ENCODE peak calls at places on chromosomes 11 and 22, in four cellular contexts. One of them, this sample, is unnamed.

GRCh38 chr11:67031791-67032561 is 9.0 kb downstream of the SYT12 start:
- DNase-seq in H9: peak
- DNase-seq in IMR-90: peak
- DNase-seq in mesendoderm: no peak
- DNase-seq in this sample: no peak

GRCh38 chr11:46672381-46672839 is 28.0 kb downstream of the ARHGAP1 start:
- DNase-seq in mesendoderm: no peak
- DNase-seq in H9: no peak
- DNase-seq in IMR-90: no peak
- DNase-seq in this sample: no peak

GRCh38 chr22:34000879-34001526 is 80.7 kb upstream of the LARGE1 start:
- DNase-seq in IMR-90: no peak
- DNase-seq in mesendoderm: no peak
- DNase-seq in H9: no peak
- DNase-seq in this sample: no peak

GRCh38 chr22:44266811-44267760 is 45.7 kb downstream of the SHISAL1 start:
- DNase-seq in H9: no peak
- DNase-seq in mesendoderm: no peak
- DNase-seq in IMR-90: no peak
- DNase-seq in this sample: no peak

GRCh38 chr22:41982886-41983285 is 13.6 kb downstream of the SEPTIN3 start:
- DNase-seq in mesendoderm: no peak
- DNase-seq in IMR-90: no peak
- DNase-seq in H9: no peak
- DNase-seq in this sample: no peak

GRCh38 chr22:47813661-47814060 is 1051.2 kb downstream of the TBC1D22A start:
- DNase-seq in IMR-90: no peak
- DNase-seq in H9: no peak
- DNase-seq in mesendoderm: no peak
- DNase-seq in this sample: no peak

GRCh38 chr11:20397281-20397680 is 9.8 kb downstream of the PRMT3 start:
- DNase-seq in IMR-90: peak
- DNase-seq in mesendoderm: peak
- DNase-seq in H9: no peak
- DNase-seq in this sample: no peak

GRCh38 chr11:70448983-70449567 is 50.7 kb downstream of the CTTN start:
- DNase-seq in IMR-90: no peak
- DNase-seq in mesendoderm: peak
- DNase-seq in H9: no peak
- DNase-seq in this sample: no peak

GRCh38 chr11:128734439-128735224 is 40.8 kb downstream of the FLI1 start:
- DNase-seq in IMR-90: no peak
- DNase-seq in H9: no peak
- DNase-seq in mesendoderm: no peak
- DNase-seq in this sample: no peak

GRCh38 chr22:39494471-39495120 is 7.5 kb upstream of the MIEF1 start:
- DNase-seq in mesendoderm: no peak
- DNase-seq in IMR-90: peak
- DNase-seq in H9: no peak
- DNase-seq in this sample: no peak

GRCh38 chr11:81112718-81113117 is 1620.9 kb downstream of the FAM181B start:
- DNase-seq in H9: no peak
- DNase-seq in mesendoderm: no peak
- DNase-seq in IMR-90: no peak
- DNase-seq in this sample: no peak

GRCh38 chr22:35552186-35552842 is 11.7 kb downstream of the RASD2 start:
- DNase-seq in H9: peak
- DNase-seq in IMR-90: no peak
- DNase-seq in mesendoderm: peak
- DNase-seq in this sample: peak

GRCh38 chr11:128684582-128685382 is 9.1 kb upstream of the FLI1 start:
- DNase-seq in IMR-90: no peak
- DNase-seq in H9: peak
- DNase-seq in mesendoderm: peak
- DNase-seq in this sample: no peak

GRCh38 chr11:20450829-20451228 is 63.3 kb downstream of the PRMT3 start:
- DNase-seq in H9: no peak
- DNase-seq in mesendoderm: no peak
- DNase-seq in IMR-90: no peak
- DNase-seq in this sample: no peak

GRCh38 chr11:18075444-18075843 is 29.4 kb upstream of the TPH1 start:
- DNase-seq in mesendoderm: no peak
- DNase-seq in H9: no peak
- DNase-seq in IMR-90: no peak
- DNase-seq in this sample: no peak

GRCh38 chr11:9733212-9733611 is 69.3 kb downstream of the SWAP70 start:
- DNase-seq in IMR-90: no peak
- DNase-seq in mesendoderm: no peak
- DNase-seq in H9: no peak
- DNase-seq in this sample: no peak

GRCh38 chr11:105573091-105573490 is 36.8 kb upstream of the GRIA4 start:
- DNase-seq in IMR-90: peak
- DNase-seq in mesendoderm: no peak
- DNase-seq in H9: no peak
- DNase-seq in this sample: no peak

GRCh38 chr11:43557553-43558031 is 122.9 kb upstream of the HSD17B12 start:
- DNase-seq in mesendoderm: peak
- DNase-seq in H9: peak
- DNase-seq in IMR-90: no peak
- DNase-seq in this sample: peak

GRCh38 chr22:43921361-43921760 is 2.2 kb upstream of the PNPLA3 start:
- DNase-seq in H9: no peak
- DNase-seq in mesendoderm: no peak
- DNase-seq in IMR-90: peak
- DNase-seq in this sample: no peak

GRCh38 chr11:124285610-124286344 is 28.0 kb downstream of the OR8D1 start:
- DNase-seq in mesendoderm: no peak
- DNase-seq in IMR-90: peak
- DNase-seq in H9: no peak
- DNase-seq in this sample: no peak

GRCh38 chr22:41048791-41049717 is 43.3 kb upstream of the EP300 start:
- DNase-seq in IMR-90: peak
- DNase-seq in H9: peak
- DNase-seq in mesendoderm: peak
- DNase-seq in this sample: peak

GRCh38 chr11:1875093-1875785 is 16.5 kb downstream of the PRR33 start:
- DNase-seq in IMR-90: no peak
- DNase-seq in mesendoderm: no peak
- DNase-seq in H9: no peak
- DNase-seq in this sample: no peak

GRCh38 chr22:39408173-39408572 is 8.6 kb downstream of the TAB1 start:
- DNase-seq in IMR-90: no peak
- DNase-seq in mesendoderm: no peak
- DNase-seq in H9: no peak
- DNase-seq in this sample: no peak

GRCh38 chr22:20413217-20414058 is 19.5 kb downstream of the ZNF74 start:
- DNase-seq in IMR-90: no peak
- DNase-seq in H9: no peak
- DNase-seq in mesendoderm: no peak
- DNase-seq in this sample: no peak

GRCh38 chr11:60844045-60844869 is 2.3 kb downstream of the CCDC86 start:
- DNase-seq in H9: no peak
- DNase-seq in IMR-90: peak
- DNase-seq in mesendoderm: no peak
- DNase-seq in this sample: no peak

GRCh38 chr11:106224172-106224571 is 146.7 kb downstream of the AASDHPPT start:
- DNase-seq in mesendoderm: no peak
- DNase-seq in H9: no peak
- DNase-seq in IMR-90: no peak
- DNase-seq in this sample: no peak

GRCh38 chr11:68038718-68039525 is at the start of gene TCIRG1:
- DNase-seq in H9: peak
- DNase-seq in IMR-90: peak
- DNase-seq in mesendoderm: peak
- DNase-seq in this sample: peak

GRCh38 chr22:26707581-26707980 is 50.2 kb downstream of the MIAT start:
- DNase-seq in mesendoderm: no peak
- DNase-seq in IMR-90: no peak
- DNase-seq in H9: no peak
- DNase-seq in this sample: no peak

GRCh38 chr22:46461566-46462180 is 75.7 kb downstream of the CELSR1 start:
- DNase-seq in H9: no peak
- DNase-seq in IMR-90: no peak
- DNase-seq in mesendoderm: no peak
- DNase-seq in this sample: no peak

GRCh38 chr11:114131366-114131963 is 72.0 kb downstream of the ZBTB16 start:
- DNase-seq in mesendoderm: no peak
- DNase-seq in H9: no peak
- DNase-seq in IMR-90: no peak
- DNase-seq in this sample: no peak

GRCh38 chr11:43316451-43316850 is 4.7 kb downstream of the API5 start:
- DNase-seq in IMR-90: peak
- DNase-seq in H9: no peak
- DNase-seq in mesendoderm: no peak
- DNase-seq in this sample: no peak

GRCh38 chr11:32817181-32817842 is 12.4 kb upstream of the PRRG4 start:
- DNase-seq in mesendoderm: no peak
- DNase-seq in IMR-90: no peak
- DNase-seq in H9: no peak
- DNase-seq in this sample: no peak

GRCh38 chr11:75351541-75352416 is at the start of gene ARRB1:
- DNase-seq in H9: peak
- DNase-seq in IMR-90: no peak
- DNase-seq in mesendoderm: peak
- DNase-seq in this sample: peak

GRCh38 chr11:64558869-64559268 is 32.2 kb upstream of the SLC22A12 start:
- DNase-seq in H9: no peak
- DNase-seq in mesendoderm: no peak
- DNase-seq in IMR-90: no peak
- DNase-seq in this sample: no peak

GRCh38 chr11:64560941-64561340 is 30.1 kb upstream of the SLC22A12 start:
- DNase-seq in IMR-90: no peak
- DNase-seq in mesendoderm: no peak
- DNase-seq in H9: no peak
- DNase-seq in this sample: no peak

GRCh38 chr11:64558065-64558745 is 32.8 kb upstream of the SLC22A12 start:
- DNase-seq in IMR-90: no peak
- DNase-seq in mesendoderm: peak
- DNase-seq in H9: peak
- DNase-seq in this sample: no peak

GRCh38 chr11:64560139-64560771 is 30.8 kb upstream of the SLC22A12 start:
- DNase-seq in H9: peak
- DNase-seq in IMR-90: no peak
- DNase-seq in mesendoderm: peak
- DNase-seq in this sample: no peak

GRCh38 chr11:64559351-64560138 is 31.5 kb upstream of the SLC22A12 start:
- DNase-seq in mesendoderm: peak
- DNase-seq in H9: peak
- DNase-seq in IMR-90: no peak
- DNase-seq in this sample: no peak
- H2BK15ac ChIP-seq in mesendoderm: no peak
- H2BK15ac ChIP-seq in H9: no peak
- H2BK15ac ChIP-seq in IMR-90: no peak
- H2BK15ac ChIP-seq in this sample: peak

GRCh38 chr11:110434952-110435779 is 5.4 kb downstream of the FDX1 start:
- DNase-seq in IMR-90: no peak
- DNase-seq in mesendoderm: peak
- DNase-seq in H9: no peak
- DNase-seq in this sample: no peak
- H3K4ac ChIP-seq in IMR-90: no peak
- H3K4ac ChIP-seq in mesendoderm: no peak
- H3K4ac ChIP-seq in H9: no peak
- H3K4ac ChIP-seq in this sample: no peak

GRCh38 chr22:19289475-19290161 is 1.9 kb downstream of the CLTCL1 start:
- DNase-seq in mesendoderm: no peak
- DNase-seq in IMR-90: peak
- DNase-seq in H9: no peak
- DNase-seq in this sample: no peak

GRCh38 chr22:19290400-19291217 is 910 bp downstream of the CLTCL1 start:
- DNase-seq in H9: no peak
- DNase-seq in mesendoderm: no peak
- DNase-seq in IMR-90: no peak
- DNase-seq in this sample: no peak

GRCh38 chr22:19291580-19292261 is at the start of gene CLTCL1:
- DNase-seq in mesendoderm: peak
- DNase-seq in H9: peak
- DNase-seq in IMR-90: peak
- DNase-seq in this sample: peak

GRCh38 chr22:19292262-19293230 is 1.0 kb upstream of the CLTCL1 start:
- DNase-seq in H9: peak
- DNase-seq in mesendoderm: no peak
- DNase-seq in IMR-90: no peak
- DNase-seq in this sample: no peak

GRCh38 chr22:19291218-19291579 is 320 bp downstream of the CLTCL1 start:
- DNase-seq in mesendoderm: peak
- DNase-seq in IMR-90: no peak
- DNase-seq in H9: peak
- DNase-seq in this sample: no peak
- H2BK15ac ChIP-seq in mesendoderm: no peak
- H2BK15ac ChIP-seq in IMR-90: no peak
- H2BK15ac ChIP-seq in H9: no peak
- H2BK15ac ChIP-seq in this sample: peak

GRCh38 chr11:2898366-2899079 is 12.9 kb upstream of the CDKN1C start:
- DNase-seq in IMR-90: peak
- DNase-seq in H9: no peak
- DNase-seq in mesendoderm: peak
- DNase-seq in this sample: no peak
- H3K4ac ChIP-seq in IMR-90: peak
- H3K4ac ChIP-seq in H9: no peak
- H3K4ac ChIP-seq in mesendoderm: no peak
- H3K4ac ChIP-seq in this sample: no peak